ENCODE peak calls at places on chromosome 10, in seven cellular contexts. E, H, R, F, J, Q and G are unnamed samples.

GRCh38 chr10:6036861-6037321 is 25.3 kb downstream of the IL2RA start:
- DNase-seq in F (no peak), J (no peak), E (no peak), Q (peak; percentile 40), H (peak; percentile 9), R (no peak), G (no peak)

GRCh38 chr10:99958287-99958686 is 51.5 kb downstream of the DNMBP start:
- DNase-seq in J (no peak), R (no peak), H (no peak), F (no peak), Q (no peak), E (no peak), G (no peak)

GRCh38 chr10:34598972-34599371 is 216.1 kb downstream of the PARD3 start:
- DNase-seq in J (no peak), H (no peak), F (no peak), Q (no peak), R (no peak), E (no peak), G (no peak)

GRCh38 chr10:74419491-74420466 is 268.8 kb downstream of the ADK start:
- DNase-seq in E (no peak), R (no peak), Q (no peak), J (no peak), H (peak; percentile 24), F (no peak), G (peak; percentile 9)

GRCh38 chr10:6114299-6114698 is 25.5 kb downstream of the RBM17 start:
- DNase-seq in R (no peak), E (no peak), Q (no peak), J (no peak), F (no peak), H (no peak), G (no peak)

GRCh38 chr10:76435154-76435553 is 1003.7 kb downstream of the LRMDA start:
- DNase-seq in J (no peak), R (no peak), F (no peak), H (no peak), Q (no peak), E (no peak), G (no peak)

GRCh38 chr10:95289003-95289920 is 1.5 kb downstream of the PDLIM1 start:
- DNase-seq in F (no peak), Q (peak; percentile 86), J (peak; percentile 60), H (peak; percentile 68), R (no peak), E (no peak), G (no peak)

GRCh38 chr10:58756126-58756525 is 243.5 kb downstream of the BICC1 start:
- DNase-seq in H (no peak), F (no peak), R (no peak), J (no peak), E (no peak), Q (no peak), G (no peak)

GRCh38 chr10:79401015-79401921 is 44.2 kb downstream of the ZCCHC24 start:
- DNase-seq in Q (no peak), J (no peak), F (no peak), E (no peak), H (no peak), R (no peak), G (no peak)

GRCh38 chr10:30736685-30737232 is 107.2 kb upstream of the LYZL2 start:
- DNase-seq in H (no peak), F (no peak), R (no peak), Q (no peak), J (no peak), E (no peak), G (no peak)

GRCh38 chr10:78634835-78635234 is 433.9 kb upstream of the ZMIZ1 start:
- DNase-seq in F (no peak), E (no peak), J (no peak), H (no peak), R (no peak), Q (no peak), G (no peak)

GRCh38 chr10:48684792-48685651 is at the start of gene WDFY4:
- DNase-seq in F (no peak), Q (no peak), E (no peak), H (no peak), J (no peak), R (peak; percentile 77), G (no peak)

GRCh38 chr10:79093658-79094411 is 25.1 kb downstream of the ZMIZ1 start:
- DNase-seq in R (no peak), H (peak; percentile 94), E (no peak), Q (peak; percentile 67), F (no peak), J (no peak), G (no peak)

GRCh38 chr10:84244651-84245270 is at the start of gene RGR:
- DNase-seq in R (no peak), Q (no peak), E (no peak), J (no peak), F (no peak), H (no peak), G (no peak)

DNA sequence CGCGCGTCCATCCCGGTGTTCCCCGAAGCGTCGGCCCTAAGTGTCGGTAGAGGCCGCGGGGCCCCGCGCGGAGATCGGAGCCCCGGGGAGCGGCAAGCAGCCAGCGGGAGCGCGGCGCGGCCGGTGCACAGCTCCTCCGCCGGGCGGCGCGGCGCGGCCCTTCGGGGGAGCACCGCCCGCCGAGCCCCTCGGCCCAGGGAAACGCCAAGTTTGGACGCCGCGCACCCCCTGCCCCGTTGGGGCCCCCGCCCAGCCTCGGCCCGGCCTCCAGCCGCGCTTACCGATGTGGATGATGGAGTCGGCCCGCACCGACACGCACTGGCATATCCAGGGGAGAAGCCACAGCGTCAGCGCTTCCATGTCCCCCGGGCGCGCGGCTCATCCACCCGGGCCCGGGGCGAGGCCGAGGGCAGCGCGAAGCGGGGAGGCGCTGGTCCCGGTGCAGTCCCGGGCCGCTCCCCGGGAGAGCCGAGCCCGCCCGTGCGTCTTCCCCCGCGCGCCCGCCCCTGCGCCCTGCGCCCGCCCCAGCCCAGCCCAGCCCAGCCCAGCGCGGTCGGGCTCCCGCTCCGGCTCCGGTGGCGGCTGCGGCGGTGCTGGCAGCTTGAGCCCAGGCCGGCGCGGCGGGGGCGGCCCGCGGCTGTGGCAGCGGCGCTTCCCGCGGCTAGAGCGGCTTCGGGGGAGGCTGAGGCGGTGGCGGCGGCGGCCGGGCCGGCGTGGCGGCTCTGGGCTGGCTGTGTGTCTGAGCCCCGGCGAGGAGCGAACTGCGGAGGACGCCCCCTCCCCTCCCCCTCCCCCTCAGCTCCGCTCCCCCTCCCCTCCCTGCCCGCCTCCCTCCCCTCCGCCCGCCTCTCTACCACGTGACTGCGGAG is at the start of gene GRID1:
- DNase-seq in J (peak; percentile 74), H (no peak), F (no peak), Q (peak; percentile 87), E (peak; percentile 72), R (peak; percentile 71), G (no peak)
- H3K27me3 ChIP-seq in J (peaks cover 68% of the 10 kb centered on the region), H (peaks cover 54% of the 10 kb centered on the region), F (peaks cover 75% of the 10 kb centered on the region), Q (peaks cover 96% of the 10 kb centered on the region), E (peaks cover 91% of the 10 kb centered on the region), R (peaks cover 56% of the 10 kb centered on the region), G (peaks cover 64% of the 10 kb centered on the region)

GRCh38 chr10:132471484-132471883 is 66.1 kb upstream of the INPP5A start:
- DNase-seq in E (no peak), Q (no peak), J (no peak), R (no peak), H (no peak), F (no peak), G (no peak)
- H3K27me3 ChIP-seq in E (no peaks in the 10 kb centered on the region), Q (no peaks in the 10 kb centered on the region), J (no peaks in the 10 kb centered on the region), R (no peaks in the 10 kb centered on the region), H (no peaks in the 10 kb centered on the region), F (no peaks in the 10 kb centered on the region), G (no peaks in the 10 kb centered on the region)

GRCh38 chr10:97116534-97117162 is 69.1 kb downstream of the SLIT1 start:
- DNase-seq in E (no peak), R (no peak), J (no peak), F (no peak), H (no peak), Q (no peak), G (no peak)
- H3K27me3 ChIP-seq in E (no peaks in the 10 kb centered on the region), R (peaks cover 9% of the 10 kb centered on the region), J (no peaks in the 10 kb centered on the region), F (no peaks in the 10 kb centered on the region), H (no peaks in the 10 kb centered on the region), Q (no peaks in the 10 kb centered on the region), G (no peaks in the 10 kb centered on the region)

GRCh38 chr10:101008823-101009423 is 9.3 kb downstream of the LZTS2 start:
- DNase-seq in R (no peak), Q (no peak), F (no peak), E (no peak), J (no peak), H (no peak), G (no peak)
- H3K27me3 ChIP-seq in R (no peaks in the 10 kb centered on the region), Q (no peaks in the 10 kb centered on the region), F (no peaks in the 10 kb centered on the region), E (no peaks in the 10 kb centered on the region), J (no peaks in the 10 kb centered on the region), H (no peaks in the 10 kb centered on the region), G (no peaks in the 10 kb centered on the region)

GRCh38 chr10:71392292-71392691 is 4.4 kb upstream of the CDH23 start:
- DNase-seq in R (no peak), H (no peak), Q (no peak), E (no peak), J (peak; percentile 0), F (no peak), G (no peak)

GRCh38 chr10:71395621-71396020 is 1.1 kb upstream of the CDH23 start:
- DNase-seq in Q (peak; percentile 52), E (no peak), H (no peak), R (no peak), J (peak; percentile 26), F (no peak), G (no peak)

GRCh38 chr10:71394926-71395562 is 1.7 kb upstream of the CDH23 start:
- DNase-seq in H (no peak), F (no peak), J (peak; percentile 12), E (no peak), Q (peak; percentile 34), R (peak; percentile 34), G (no peak)

GRCh38 chr10:71392791-71393781 is 3.6 kb upstream of the CDH23 start:
- DNase-seq in H (no peak), E (no peak), Q (peak; percentile 29), J (peak; percentile 17), F (no peak), R (peak; percentile 51), G (no peak)

DNA sequence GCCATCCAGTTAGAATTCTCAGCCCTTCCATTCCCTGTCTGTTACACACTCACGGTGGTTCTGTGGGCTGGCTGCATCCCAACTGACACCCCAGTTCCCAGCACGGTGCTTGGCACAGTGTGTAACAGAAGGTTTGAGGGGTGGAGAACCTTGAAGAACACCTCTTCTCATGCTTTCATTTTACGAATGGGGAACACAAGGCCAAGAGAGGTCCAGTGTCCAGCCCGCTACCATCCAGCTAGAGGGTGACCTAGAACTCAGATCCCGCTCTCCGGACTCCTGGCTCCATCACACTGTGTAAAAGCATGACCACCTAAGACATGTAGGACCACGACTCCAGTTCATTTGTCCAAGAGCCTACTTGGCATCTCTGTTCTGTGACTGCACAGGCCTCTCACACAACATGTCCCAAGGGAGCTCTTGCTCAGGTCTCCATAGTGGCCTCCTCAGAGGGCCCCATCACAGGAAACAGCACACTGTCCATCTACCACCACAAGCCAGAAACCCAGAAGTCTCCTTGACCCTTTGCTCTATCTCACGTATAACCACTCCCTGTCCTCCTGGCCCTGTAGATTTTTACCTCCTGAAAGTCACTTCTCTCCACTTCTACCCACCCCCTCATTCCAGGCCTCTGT is 2.8 kb upstream of the CDH23 start:
- DNase-seq in E (no peak), J (peak; percentile 4), R (peak; percentile 37), F (no peak), Q (peak; percentile 23), H (no peak), G (no peak)
- H3K27me3 ChIP-seq in E (peaks cover 55% of the 10 kb centered on the region), J (peaks cover 16% of the 10 kb centered on the region), R (peaks cover 24% of the 10 kb centered on the region), F (peaks cover 18% of the 10 kb centered on the region), Q (peaks cover 58% of the 10 kb centered on the region), H (peaks cover 15% of the 10 kb centered on the region), G (peaks cover 48% of the 10 kb centered on the region)

GRCh38 chr10:43047288-43047970 is 29.4 kb upstream of the RET start:
- DNase-seq in E (no peak), H (no peak), F (no peak), Q (no peak), J (no peak), R (no peak), G (no peak)
- H3K27me3 ChIP-seq in E (no peaks in the 10 kb centered on the region), H (no peaks in the 10 kb centered on the region), F (no peaks in the 10 kb centered on the region), Q (no peaks in the 10 kb centered on the region), J (no peaks in the 10 kb centered on the region), R (no peaks in the 10 kb centered on the region), G (no peaks in the 10 kb centered on the region)